ENCODE peak calls at places on chromosome 9, in four cellular contexts. G is A549, P is H1, C is HepG2. F is an unnamed sample.

GRCh38 chr9:19641046-19641445 is 147.8 kb downstream of the SLC24A2 start:
- DNase-seq in G (peak; percentile 10), P (no peak), C (no peak), F (peak; percentile 11)

GRCh38 chr9:96383165-96383939 is at the start of gene SLC35D2:
- DNase-seq in G (peak; percentile 64), P (peak; percentile 74), C (peak; percentile 73), F (peak; percentile 73)

GRCh38 chr9:138009456-138010273 is 132.1 kb downstream of the CACNA1B start:
- DNase-seq in G (no peak), P (no peak), C (no peak), F (no peak)

GRCh38 chr9:32783168-32783891 is at the start of gene TMEM215:
- DNase-seq in G (no peak), P (peak; percentile 85), C (no peak), F (no peak)

GRCh38 chr9:122265265-122265900 is 701 bp downstream of the MRRF start:
- DNase-seq in G (peak; percentile 65), P (no peak), C (peak; percentile 79), F (peak; percentile 34)

GRCh38 chr9:115164511-115164974 is 46.6 kb upstream of the TNC start:
- DNase-seq in G (no peak), P (no peak), C (peak; percentile 2), F (no peak)

GRCh38 chr9:23858234-23858633 is 32.2 kb upstream of the ELAVL2 start:
- DNase-seq in G (no peak), P (no peak), C (no peak), F (no peak)

GRCh38 chr9:73223594-73223993 is 71.9 kb downstream of the ANXA1 start:
- DNase-seq in G (no peak), P (no peak), C (no peak), F (no peak)

GRCh38 chr9:127680846-127681245 is 25.9 kb upstream of the CFAP157 start:
- DNase-seq in G (no peak), P (no peak), C (no peak), F (no peak)

GRCh38 chr9:26983340-26983739 is 22.1 kb downstream of the LRRC19 start:
- DNase-seq in G (no peak), P (no peak), C (no peak), F (no peak)

GRCh38 chr9:126448865-126449577 is 122.4 kb downstream of the MVB12B start:
- DNase-seq in G (no peak), P (no peak), C (no peak), F (no peak)

GRCh38 chr9:78146241-78146640 is 89.6 kb upstream of the CEP78 start:
- DNase-seq in G (no peak), P (no peak), C (no peak), F (no peak)

GRCh38 chr9:116279230-116279629 is 125.6 kb downstream of the PAPPA start:
- DNase-seq in G (no peak), P (peak; percentile 68), C (no peak), F (no peak)

GRCh38 chr9:132141364-132141947 is 20.4 kb upstream of the NTNG2 start:
- DNase-seq in G (no peak), P (peak; percentile 57), C (no peak), F (no peak)

GRCh38 chr9:137734181-137734580 is 115.4 kb downstream of the EHMT1 start:
- DNase-seq in G (no peak), P (no peak), C (no peak), F (no peak)

GRCh38 chr9:92468206-92468605 is 14.1 kb downstream of the ASPN start:
- DNase-seq in G (no peak), P (no peak), C (no peak), F (no peak)

GRCh38 chr9:91726406-91727100 is 223.5 kb downstream of the ROR2 start:
- DNase-seq in G (no peak), P (no peak), C (no peak), F (no peak)

GRCh38 chr9:89466451-89467277 is 31.2 kb downstream of the SEMA4D start:
- DNase-seq in G (no peak), P (no peak), C (no peak), F (no peak)

GRCh38 chr9:131543141-131543540 is 2.2 kb upstream of the PRRT1B start:
- DNase-seq in G (no peak), P (no peak), C (no peak), F (no peak)

GRCh38 chr9:88258012-88258411 is 119.7 kb upstream of the SPATA31C2 start:
- DNase-seq in G (no peak), P (no peak), C (no peak), F (no peak)

GRCh38 chr9:129095170-129095667 is 14.3 kb downstream of the DOLPP1 start:
- DNase-seq in G (no peak), P (no peak), C (no peak), F (no peak)

GRCh38 chr9:87677776-87678587 is 47.9 kb upstream of the CTSL start:
- DNase-seq in G (no peak), P (no peak), C (no peak), F (no peak)

GRCh38 chr9:34898846-34899245 is 59.2 kb upstream of the PHF24 start:
- DNase-seq in G (no peak), P (no peak), C (no peak), F (no peak)

GRCh38 chr9:21323091-21323490 is 12.1 kb downstream of the KLHL9 start:
- DNase-seq in G (no peak), P (no peak), C (no peak), F (no peak)

GRCh38 chr9:121859646-121860045 is 208.2 kb downstream of the DAB2IP start:
- DNase-seq in G (no peak), P (peak; percentile 24), C (no peak), F (no peak)

GRCh38 chr9:136255896-136256890 is 10.6 kb upstream of the QSOX2 start:
- DNase-seq in G (peak; percentile 33), P (no peak), C (no peak), F (peak; percentile 57)
- TF ChIP-seq MAFK in G (no peak), P (no peak), C (no peak), F (no peak)

DNA sequence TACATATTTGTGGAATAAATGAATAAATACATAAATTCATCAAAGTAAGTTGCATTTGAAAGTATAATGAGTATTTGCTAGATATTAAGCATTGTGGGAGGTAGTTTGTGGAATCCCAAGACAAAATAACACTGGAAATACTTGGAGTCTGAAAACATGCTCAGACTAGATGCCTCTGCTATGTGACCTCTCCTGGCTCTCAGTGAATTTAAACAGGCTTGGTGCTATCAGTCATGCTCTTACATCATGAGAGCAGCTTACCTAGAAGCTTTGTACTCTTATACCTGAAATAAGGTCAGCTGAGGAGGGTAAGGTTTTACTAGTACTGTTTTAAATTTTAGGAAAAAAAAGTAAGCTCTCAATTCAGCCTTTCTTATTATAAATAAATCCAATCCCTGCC is 37.1 kb upstream of the RANBP6 start:
- DNase-seq in G (no peak), P (no peak), C (no peak), F (no peak)
- TF ChIP-seq MAFK in G (no peak), P (no peak), C (no peak), F (no peak)

DNA sequence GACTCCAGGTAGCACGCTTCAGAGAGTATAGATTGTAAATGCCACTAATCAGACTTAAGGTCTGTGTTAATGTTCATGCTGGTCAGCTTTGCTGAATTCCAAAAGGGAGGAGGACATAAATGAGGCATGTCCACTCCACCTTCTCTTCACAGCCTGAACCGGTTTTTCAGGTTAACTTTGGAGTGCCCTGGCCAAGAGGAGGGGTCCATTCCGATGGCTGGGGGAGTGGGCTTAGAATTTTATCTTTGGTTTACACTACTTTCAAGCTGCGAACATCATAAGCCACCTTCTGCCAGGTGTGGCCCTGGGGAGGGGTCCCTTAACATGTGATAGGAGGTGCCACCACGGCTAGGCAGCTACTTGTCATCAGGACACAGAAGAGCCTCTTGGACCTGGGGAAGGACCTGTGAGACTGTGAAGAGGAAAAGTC is 24.2 kb downstream of the ABO start:
- DNase-seq in G (no peak), P (peak; percentile 14), C (no peak), F (no peak)
- TF ChIP-seq MAFK in G (no peak), P (no peak), C (no peak), F (no peak)

GRCh38 chr9:69223605-69224004 is 49.5 kb downstream of the TJP2 start:
- DNase-seq in G (peak; percentile 71), P (no peak), C (peak; percentile 52), F (peak; percentile 67)
- TF ChIP-seq MAFK in G (no peak), P (no peak), C (no peak), F (no peak)

DNA sequence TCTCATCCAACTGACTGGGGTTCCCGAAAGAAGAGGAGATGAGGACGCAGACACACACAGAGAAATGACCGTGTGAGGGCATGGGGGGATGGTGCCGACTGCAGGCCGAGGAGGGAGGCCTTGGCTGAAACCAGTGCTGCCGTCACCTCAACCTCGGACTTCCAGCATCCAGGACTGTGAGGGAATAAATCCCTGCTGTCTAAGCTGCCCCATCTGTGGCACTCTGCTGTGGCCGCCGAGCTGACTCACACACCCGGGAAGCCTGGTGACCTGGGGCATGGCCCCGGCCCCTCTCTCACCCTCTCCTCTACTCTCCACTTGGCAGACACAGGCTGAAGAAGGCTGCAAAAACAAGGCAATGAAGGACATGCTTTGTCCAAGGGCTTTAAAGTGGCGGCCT is 4.4 kb upstream of the COL5A1 start:
- DNase-seq in G (no peak), P (no peak), C (no peak), F (no peak)
- TF ChIP-seq MAFK in G (no peak), P (no peak), C (no peak), F (no peak)

DNA sequence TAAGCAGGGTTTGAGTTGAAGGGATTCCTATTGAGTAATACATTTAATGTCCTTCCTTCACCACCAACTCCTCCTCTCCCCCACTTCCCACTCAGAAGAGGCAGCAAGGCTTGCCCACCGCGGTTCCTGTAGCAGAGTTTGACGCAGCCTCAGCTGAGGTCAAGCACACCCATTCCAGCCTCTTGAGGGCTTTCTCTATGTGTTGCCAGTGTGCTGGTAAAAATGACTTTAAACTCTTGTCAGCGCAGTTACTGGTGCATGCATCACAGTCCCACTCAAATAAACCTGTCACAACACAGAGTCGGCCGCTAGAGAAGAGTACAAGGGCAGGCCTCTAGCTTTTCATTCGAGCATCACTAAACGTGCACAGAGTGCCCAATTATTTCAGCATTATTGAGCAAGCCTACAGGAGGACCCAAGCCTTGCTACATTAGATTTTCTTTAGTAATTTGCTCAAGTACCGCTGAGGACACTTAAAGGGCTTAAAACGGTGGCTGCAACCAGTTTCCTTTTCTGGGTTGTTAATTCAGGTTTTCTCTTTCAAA is 79.6 kb downstream of the TLE4 start:
- DNase-seq in G (no peak), P (no peak), C (no peak), F (no peak)
- TF ChIP-seq MAFK in G (no peak), P (no peak), C (no peak), F (no peak)

DNA sequence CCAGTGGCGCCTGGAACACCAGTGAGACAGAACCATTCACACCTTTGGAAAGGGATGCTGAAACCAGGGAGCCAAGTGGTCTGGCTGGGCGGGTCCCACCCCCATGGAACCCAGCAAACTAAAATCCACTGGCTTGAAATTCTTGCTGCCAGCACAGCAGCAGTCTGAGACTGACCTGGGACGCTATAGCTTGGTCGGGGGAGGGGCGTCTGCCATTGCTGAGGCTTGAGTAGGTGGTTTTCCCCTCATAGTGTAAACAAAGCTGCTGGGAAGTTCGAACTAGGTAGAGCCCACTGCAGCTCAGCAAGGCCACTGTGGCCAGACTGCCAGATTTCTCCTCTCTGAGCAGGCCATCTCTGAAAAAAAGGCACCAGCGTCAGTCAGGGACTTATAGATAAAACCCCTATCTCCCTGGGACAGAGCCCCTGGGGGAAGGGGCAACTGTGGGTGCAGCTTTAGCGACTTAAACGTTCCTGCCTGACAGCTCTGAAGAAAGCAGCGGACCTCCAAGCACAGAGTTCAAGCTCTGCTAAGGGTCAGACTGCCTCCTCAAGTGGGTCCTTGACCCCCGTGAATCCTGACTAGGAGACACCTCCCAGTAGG is 42.0 kb upstream of the FKTN start:
- DNase-seq in G (no peak), P (peak; percentile 59), C (no peak), F (no peak)
- TF ChIP-seq MAFK in G (no peak), P (no peak), C (no peak), F (no peak)

GRCh38 chr9:120348951-120349429 is 231.0 kb downstream of the CDK5RAP2 start:
- DNase-seq in G (peak; percentile 62), P (peak; percentile 70), C (peak; percentile 44), F (peak; percentile 58)
- TF ChIP-seq MAFK in G (no peak), P (no peak), C (no peak), F (no peak)

GRCh38 chr9:110111868-110112267 is 96.1 kb downstream of the C9orf152 start:
- DNase-seq in G (no peak), P (no peak), C (no peak), F (no peak)
- TF ChIP-seq MAFK in G (no peak), P (no peak), C (no peak), F (no peak)